ENCODE peak calls at places on chromosome 7, in ten cellular contexts. Q is choroid plexus epithelial cell; T is activated CD8-positive, alpha-beta memory T cell treated with anti-CD3 and anti-CD28 coated beads, Interleukin-2, amount 50 U/mL, for 4 hours; Y is osteocyte; G is lung microvascular endothelial cell; I is body of pancreas; X is GM23248; J is endothelial cell; K is NCI-H748 treated with DMSO at 0.1 percent for 48 hours; M is retina. P is an unnamed sample.

GRCh38 chr7:92836489-92837213 is at the start of gene CDK6:
- DNase-seq in Y (peak), X (peak), G (peak), Q (peak), K (no peak), J (peak), I (peak), T (peak), M (peak), P (peak)

GRCh38 chr7:95781967-95782586 is 9.7 kb downstream of the DYNC1I1 start:
- DNase-seq in K (no peak), Q (no peak), T (no peak), Y (no peak), G (no peak), I (no peak), X (no peak), J (no peak), M (no peak), P (no peak)

GRCh38 chr7:13602036-13602435 is 387.4 kb downstream of the ETV1 start:
- DNase-seq in X (no peak), G (no peak), Q (no peak), J (no peak), I (no peak), K (no peak), M (no peak), Y (no peak), T (no peak), P (no peak)

GRCh38 chr7:2954433-2954853 is 89.2 kb downstream of the CARD11 start:
- DNase-seq in K (no peak), M (no peak), I (no peak), J (no peak), Q (no peak), G (no peak), T (peak), Y (no peak), X (no peak), P (peak)

GRCh38 chr7:96414931-96415292 is 93.0 kb upstream of the SLC25A13 start:
- DNase-seq in Y (no peak), K (peak), M (peak), X (peak), Q (peak), G (peak), J (peak), I (peak), T (no peak), P (no peak)

GRCh38 chr7:132564090-132564489 is 12.2 kb downstream of the PLXNA4 start:
- DNase-seq in M (no peak), G (no peak), K (no peak), I (no peak), J (no peak), T (no peak), Y (no peak), Q (no peak), X (no peak), P (no peak)

GRCh38 chr7:28440055-28440601 is 27.8 kb downstream of the CREB5 start:
- DNase-seq in I (no peak), T (no peak), Y (no peak), X (no peak), K (no peak), Q (no peak), M (no peak), J (no peak), G (no peak), P (no peak)

GRCh38 chr7:6205921-6206660 is 66.3 kb downstream of the CYTH3 start:
- DNase-seq in T (no peak), K (no peak), M (no peak), Y (no peak), I (no peak), Q (peak), G (no peak), J (no peak), X (peak), P (no peak)

GRCh38 chr7:66205736-66206080 is 574 bp downstream of the TPST1 start:
- DNase-seq in I (peak), Q (no peak), K (no peak), X (peak), J (no peak), T (peak), M (peak), G (peak), Y (no peak), P (no peak)

GRCh38 chr7:80622531-80622930 is 15.9 kb upstream of the CD36 start:
- DNase-seq in J (no peak), G (no peak), M (no peak), T (no peak), K (no peak), I (no peak), X (peak), Y (no peak), Q (peak), P (no peak)

GRCh38 chr7:24862461-24862860 is 105.2 kb upstream of the GSDME start:
- DNase-seq in I (no peak), Y (no peak), K (no peak), M (no peak), Q (no peak), T (no peak), J (no peak), X (no peak), G (no peak), P (no peak)

GRCh38 chr7:131104611-131105293 is 222.9 kb upstream of the MKLN1 start:
- DNase-seq in Q (peak), X (peak), K (no peak), T (no peak), M (no peak), G (no peak), J (no peak), I (no peak), Y (no peak), P (no peak)

GRCh38 chr7:115356139-115356746 is 434.3 kb downstream of the MDFIC start:
- DNase-seq in J (no peak), M (no peak), G (peak), Y (no peak), Q (peak), X (peak), T (no peak), K (peak), I (no peak), P (no peak)

GRCh38 chr7:107982918-107983389 is 20.0 kb downstream of the LAMB1 start:
- DNase-seq in M (no peak), K (no peak), Y (no peak), T (no peak), I (no peak), G (no peak), J (no peak), X (peak), Q (peak), P (peak)

GRCh38 chr7:110977127-110977776 is 113.7 kb upstream of the LRRN3 start:
- DNase-seq in J (no peak), K (no peak), Y (no peak), Q (no peak), X (no peak), M (no peak), T (no peak), I (no peak), G (no peak), P (no peak)

GRCh38 chr7:27073066-27073465 is 22.7 kb downstream of the HOXA1 start:
- DNase-seq in I (no peak), G (peak), J (no peak), M (no peak), T (no peak), X (no peak), Q (no peak), K (no peak), Y (no peak), P (peak)

GRCh38 chr7:42272793-42273665 is 36.0 kb upstream of the GLI3 start:
- DNase-seq in J (no peak), T (no peak), X (peak), Y (no peak), I (no peak), M (no peak), Q (peak), G (no peak), K (no peak), P (peak)

GRCh38 chr7:76333388-76334101 is 25.2 kb downstream of the YWHAG start:
- DNase-seq in X (no peak), I (peak), M (no peak), K (no peak), Q (peak), Y (no peak), J (no peak), T (no peak), G (no peak), P (no peak)

GRCh38 chr7:28347462-28347861 is 64.9 kb upstream of the CREB5 start:
- DNase-seq in K (no peak), Q (peak), M (no peak), T (no peak), I (no peak), Y (no peak), J (no peak), G (no peak), X (peak), P (peak)

GRCh38 chr7:47185193-47185592 is 396.7 kb downstream of the TNS3 start:
- DNase-seq in Q (no peak), M (no peak), G (no peak), T (no peak), K (no peak), Y (no peak), X (no peak), J (no peak), I (no peak), P (no peak)

GRCh38 chr7:101882595-101883564 is 65.5 kb downstream of the CUX1 start:
- DNase-seq in Y (no peak), J (peak), G (peak), T (no peak), K (peak), M (no peak), I (peak), Q (peak), X (peak), P (peak)

GRCh38 chr7:154289119-154289518 is 236.9 kb downstream of the DPP6 start:
- DNase-seq in Q (no peak), G (no peak), J (no peak), M (no peak), I (no peak), Y (no peak), X (no peak), T (no peak), K (no peak), P (no peak)

GRCh38 chr7:103113164-103113563 is 35.7 kb downstream of the NAPEPLD start:
- DNase-seq in G (no peak), I (no peak), Q (peak), J (no peak), X (peak), K (no peak), Y (no peak), M (no peak), T (no peak), P (peak)

GRCh38 chr7:19113855-19114590 is 3.4 kb downstream of the TWIST1 start:
- DNase-seq in M (peak), X (peak), I (no peak), Y (no peak), G (no peak), Q (peak), T (no peak), J (no peak), K (no peak), P (no peak)

GRCh38 chr7:71716741-71717140 is 584.8 kb downstream of the GALNT17 start:
- DNase-seq in Y (no peak), I (no peak), Q (no peak), M (no peak), T (no peak), J (no peak), X (no peak), G (no peak), K (no peak), P (no peak)

P was measured in MG63.